ENCODE peak calls at places on chromosomes 16 and 17, in seven cellular contexts. One of them, this sample, is unnamed.

GRCh38 chr17:6140188-6140587 is 70.0 kb downstream of the WSCD1 start:
- DNase-seq in memory B cell: no peak
- DNase-seq in astrocyte of the hippocampus: no peak
- DNase-seq in NCI-H774: no peak
- DNase-seq in ELR: no peak
- DNase-seq in ureter: no peak
- DNase-seq in occipital lobe: no peak
- DNase-seq in this sample: no peak

GRCh38 chr16:66189951-66190350 is 176.5 kb upstream of the CDH5 start:
- DNase-seq in ELR: peak
- DNase-seq in occipital lobe: peak
- DNase-seq in astrocyte of the hippocampus: peak
- DNase-seq in NCI-H774: no peak
- DNase-seq in ureter: no peak
- DNase-seq in memory B cell: no peak
- DNase-seq in this sample: no peak

GRCh38 chr16:57341062-57341440 is 17.5 kb upstream of the CCL22 start:
- DNase-seq in memory B cell: no peak
- DNase-seq in ureter: no peak
- DNase-seq in astrocyte of the hippocampus: no peak
- DNase-seq in occipital lobe: no peak
- DNase-seq in ELR: no peak
- DNase-seq in NCI-H774: no peak
- DNase-seq in this sample: no peak

GRCh38 chr16:69217433-69217832 is 30.5 kb downstream of the SNTB2 start:
- DNase-seq in ELR: peak
- DNase-seq in astrocyte of the hippocampus: peak
- DNase-seq in memory B cell: no peak
- DNase-seq in NCI-H774: no peak
- DNase-seq in ureter: no peak
- DNase-seq in occipital lobe: no peak
- DNase-seq in this sample: no peak

GRCh38 chr16:74462361-74462760 is 41.1 kb upstream of the CLEC18B start:
- DNase-seq in astrocyte of the hippocampus: peak
- DNase-seq in ureter: no peak
- DNase-seq in NCI-H774: no peak
- DNase-seq in memory B cell: no peak
- DNase-seq in occipital lobe: no peak
- DNase-seq in ELR: peak
- DNase-seq in this sample: no peak

GRCh38 chr17:81379523-81379942 is 15.7 kb upstream of the BAHCC1 start:
- DNase-seq in NCI-H774: peak
- DNase-seq in astrocyte of the hippocampus: no peak
- DNase-seq in occipital lobe: no peak
- DNase-seq in ELR: no peak
- DNase-seq in ureter: peak
- DNase-seq in memory B cell: no peak
- DNase-seq in this sample: no peak

GRCh38 chr17:63275968-63276349 is 170.1 kb downstream of the CYB561 start:
- DNase-seq in ureter: no peak
- DNase-seq in memory B cell: no peak
- DNase-seq in NCI-H774: no peak
- DNase-seq in occipital lobe: no peak
- DNase-seq in ELR: no peak
- DNase-seq in astrocyte of the hippocampus: no peak
- DNase-seq in this sample: no peak

GRCh38 chr16:73062640-73063283 is 14.8 kb upstream of the ZFHX3 start:
- DNase-seq in memory B cell: no peak
- DNase-seq in astrocyte of the hippocampus: peak
- DNase-seq in ELR: no peak
- DNase-seq in ureter: no peak
- DNase-seq in NCI-H774: no peak
- DNase-seq in occipital lobe: no peak
- DNase-seq in this sample: no peak

GRCh38 chr16:87327798-87328495 is 10.8 kb upstream of the C16orf95 start:
- DNase-seq in NCI-H774: no peak
- DNase-seq in memory B cell: no peak
- DNase-seq in astrocyte of the hippocampus: no peak
- DNase-seq in ELR: no peak
- DNase-seq in occipital lobe: no peak
- DNase-seq in ureter: no peak
- DNase-seq in this sample: no peak

GRCh38 chr16:67457611-67458010 is 23.3 kb downstream of the ATP6V0D1 start:
- DNase-seq in ELR: no peak
- DNase-seq in NCI-H774: no peak
- DNase-seq in ureter: no peak
- DNase-seq in memory B cell: no peak
- DNase-seq in astrocyte of the hippocampus: no peak
- DNase-seq in occipital lobe: no peak
- DNase-seq in this sample: no peak

GRCh38 chr17:19390951-19391350 is 4.0 kb upstream of the MFAP4 start:
- DNase-seq in astrocyte of the hippocampus: peak
- DNase-seq in NCI-H774: no peak
- DNase-seq in ureter: no peak
- DNase-seq in ELR: no peak
- DNase-seq in occipital lobe: no peak
- DNase-seq in memory B cell: no peak
- DNase-seq in this sample: no peak

GRCh38 chr16:82633964-82634600 is 7.3 kb downstream of the CDH13 start:
- DNase-seq in ureter: no peak
- DNase-seq in astrocyte of the hippocampus: peak
- DNase-seq in ELR: peak
- DNase-seq in memory B cell: no peak
- DNase-seq in NCI-H774: no peak
- DNase-seq in occipital lobe: peak
- DNase-seq in this sample: no peak

GRCh38 chr16:77297996-77298637 is 98.9 kb downstream of the SYCE1L start:
- DNase-seq in memory B cell: no peak
- DNase-seq in ELR: peak
- DNase-seq in NCI-H774: no peak
- DNase-seq in occipital lobe: no peak
- DNase-seq in ureter: no peak
- DNase-seq in astrocyte of the hippocampus: peak
- DNase-seq in this sample: no peak

GRCh38 chr17:49193513-49194296 is 16.7 kb downstream of the GNGT2 start:
- DNase-seq in ELR: peak
- DNase-seq in occipital lobe: peak
- DNase-seq in ureter: peak
- DNase-seq in astrocyte of the hippocampus: peak
- DNase-seq in NCI-H774: peak
- DNase-seq in memory B cell: peak
- DNase-seq in this sample: no peak

GRCh38 chr17:62981933-62982332 is 15.9 kb downstream of the TANC2 start:
- DNase-seq in ELR: peak
- DNase-seq in astrocyte of the hippocampus: peak
- DNase-seq in occipital lobe: no peak
- DNase-seq in ureter: no peak
- DNase-seq in memory B cell: no peak
- DNase-seq in NCI-H774: no peak
- DNase-seq in this sample: no peak

GRCh38 chr16:47260496-47260895 is 116.8 kb upstream of the NETO2 start:
- DNase-seq in occipital lobe: no peak
- DNase-seq in NCI-H774: no peak
- DNase-seq in ureter: no peak
- DNase-seq in memory B cell: no peak
- DNase-seq in astrocyte of the hippocampus: no peak
- DNase-seq in ELR: no peak
- DNase-seq in this sample: no peak

GRCh38 chr17:59311051-59311468 is 20.4 kb upstream of the YPEL2 start:
- DNase-seq in astrocyte of the hippocampus: peak
- DNase-seq in occipital lobe: peak
- DNase-seq in ELR: peak
- DNase-seq in ureter: peak
- DNase-seq in memory B cell: peak
- DNase-seq in NCI-H774: peak
- DNase-seq in this sample: peak

GRCh38 chr17:11026903-11027302 is 189.0 kb upstream of the PIRT start:
- DNase-seq in ureter: no peak
- DNase-seq in ELR: no peak
- DNase-seq in astrocyte of the hippocampus: no peak
- DNase-seq in NCI-H774: no peak
- DNase-seq in occipital lobe: no peak
- DNase-seq in memory B cell: no peak
- DNase-seq in this sample: no peak

GRCh38 chr17:15039366-15039765 is 225.8 kb downstream of the PMP22 start:
- DNase-seq in memory B cell: no peak
- DNase-seq in occipital lobe: no peak
- DNase-seq in NCI-H774: no peak
- DNase-seq in astrocyte of the hippocampus: no peak
- DNase-seq in ureter: no peak
- DNase-seq in ELR: peak
- DNase-seq in this sample: no peak

GRCh38 chr16:56505174-56505573 is 14.7 kb downstream of the BBS2 start:
- DNase-seq in NCI-H774: no peak
- DNase-seq in ureter: no peak
- DNase-seq in astrocyte of the hippocampus: peak
- DNase-seq in ELR: no peak
- DNase-seq in occipital lobe: no peak
- DNase-seq in memory B cell: no peak
- DNase-seq in this sample: no peak

This sample was measured in NCI-H1092.